ENCODE peak calls at places on chromosome X, in eight cellular contexts. J, B, H, W, Y, S, N and R are unnamed samples.
A peak's percentile ranks its signal among the peaks of the same experiment; 100 is the strongest.

GRCh38 chrX:39731735-39732134 is 366.0 kb downstream of the BCOR start:
- DNase-seq in J (no peak), N (no peak), S (no peak), Y (no peak), B (no peak), H (no peak), W (no peak), R (no peak)

GRCh38 chrX:23559975-23560374 is 107.3 kb upstream of the PRDX4 start:
- DNase-seq in H (no peak), N (no peak), J (no peak), S (no peak), W (no peak), B (no peak), Y (no peak), R (no peak)

GRCh38 chrX:122219735-122220134 is 964.3 kb upstream of the GRIA3 start:
- DNase-seq in B (no peak), H (no peak), W (no peak), J (no peak), N (no peak), S (no peak), Y (no peak), R (no peak)

GRCh38 chrX:153459976-153460375 is 10.4 kb downstream of the HAUS7 start:
- DNase-seq in H (no peak), N (no peak), W (no peak), Y (peak; percentile 60), S (peak; percentile 24), J (no peak), B (no peak), R (no peak)

GRCh38 chrX:38142598-38142997 is 78.1 kb downstream of the SRPX start:
- DNase-seq in S (peak; percentile 16), W (no peak), B (no peak), Y (peak; percentile 20), N (no peak), H (no peak), J (no peak), R (no peak)

GRCh38 chrX:107374116-107374515 is 75.3 kb upstream of the FRMPD3 start:
- DNase-seq in B (no peak), H (no peak), Y (no peak), N (no peak), W (no peak), S (no peak), J (peak; percentile 63), R (no peak)

GRCh38 chrX:1465261-1466231 is 12.8 kb upstream of the ASMTL start:
- DNase-seq in B (no peak), Y (no peak), S (no peak), H (no peak), W (no peak), N (no peak), J (no peak), R (no peak)

GRCh38 chrX:110317079-110317819 is 636 bp downstream of the AMMECR1 start:
- DNase-seq in J (no peak), Y (peak; percentile 30), W (peak; percentile 24), S (no peak), N (peak; percentile 11), H (peak; percentile 43), B (no peak), R (peak; percentile 37)

GRCh38 chrX:50779694-50780093 is 34.3 kb downstream of the SHROOM4 start:
- DNase-seq in W (no peak), B (no peak), Y (peak; percentile 10), N (no peak), J (peak; percentile 15), S (no peak), H (no peak), R (no peak)

GRCh38 chrX:80755174-80755573 is 54.5 kb downstream of the BRWD3 start:
- DNase-seq in Y (no peak), N (no peak), B (no peak), J (no peak), H (no peak), S (no peak), W (no peak), R (no peak)

GRCh38 chrX:111288841-111289240 is 18.6 kb upstream of the CAPN6 start:
- DNase-seq in W (no peak), Y (no peak), S (no peak), J (no peak), B (no peak), N (no peak), H (no peak), R (no peak)

GRCh38 chrX:70436380-70436779 is 8.3 kb upstream of the DLG3 start:
- DNase-seq in N (no peak), H (peak; percentile 31), S (no peak), J (no peak), W (peak; percentile 31), B (peak; percentile 25), Y (no peak), R (no peak)

GRCh38 chrX:141467442-141467841 is 117.1 kb downstream of the SPANXA1 start:
- DNase-seq in B (no peak), J (no peak), N (no peak), W (no peak), H (peak; percentile 12), S (no peak), Y (no peak), R (no peak)

GRCh38 chrX:143788265-143788664 is 67.7 kb upstream of the SPANXN2 start:
- DNase-seq in S (no peak), Y (peak; percentile 4), B (peak; percentile 7), J (peak; percentile 0), N (no peak), H (peak; percentile 14), W (no peak), R (no peak)

GRCh38 chrX:154653048-154653401 is 354 bp downstream of the CTAG2 start:
- DNase-seq in S (no peak), Y (no peak), N (no peak), B (no peak), W (no peak), H (no peak), J (no peak), R (no peak)

GRCh38 chrX:143854006-143854405 is 29.9 kb upstream of the UBE2NL start:
- DNase-seq in S (no peak), B (no peak), N (no peak), W (no peak), H (no peak), Y (peak; percentile 34), J (no peak), R (no peak)

GRCh38 chrX:53281321-53281822 is at the start of gene IQSEC2:
- DNase-seq in B (no peak), Y (peak; percentile 77), H (peak; percentile 77), S (no peak), N (peak; percentile 61), J (peak; percentile 57), W (peak; percentile 16), R (peak; percentile 19)

GRCh38 chrX:153400146-153401132 is 711 bp downstream of the PNMA6E start:
- DNase-seq in S (no peak), B (peak; percentile 33), H (peak; percentile 93), N (no peak), Y (peak; percentile 49), J (peak; percentile 25), W (peak; percentile 66), R (no peak)